ENCODE peak calls at places on chromosomes 13 and 19, in six cellular contexts. One of them, this sample, is unnamed.

GRCh38 chr13:22040810-22041364 is 370.0 kb downstream of the FGF9 start:
- DNase-seq in T-cell: no peak
- DNase-seq in progenitor cell of endocrine pancreas: no peak
- DNase-seq in activated CD4-positive, alpha-beta T cell treated with anti-CD3 and anti-CD28 coated beads, Interleukin-2, amount 10 ng/mL, durations not matched to agents 7 days and 5 days: no peak
- DNase-seq in CD4-positive, alpha-beta memory T cell: no peak
- DNase-seq in left ventricle myocardium inferior: no peak
- DNase-seq in this sample: no peak

GRCh38 chr19:53507523-53508442 is 30.2 kb upstream of the ZNF331 start:
- DNase-seq in T-cell: no peak
- DNase-seq in progenitor cell of endocrine pancreas: no peak
- DNase-seq in activated CD4-positive, alpha-beta T cell treated with anti-CD3 and anti-CD28 coated beads, Interleukin-2, amount 10 ng/mL, durations not matched to agents 7 days and 5 days: no peak
- DNase-seq in CD4-positive, alpha-beta memory T cell: no peak
- DNase-seq in left ventricle myocardium inferior: no peak
- DNase-seq in this sample: no peak

GRCh38 chr19:13160557-13160956 is 10.3 kb downstream of the IER2 start:
- DNase-seq in T-cell: no peak
- DNase-seq in progenitor cell of endocrine pancreas: no peak
- DNase-seq in activated CD4-positive, alpha-beta T cell treated with anti-CD3 and anti-CD28 coated beads, Interleukin-2, amount 10 ng/mL, durations not matched to agents 7 days and 5 days: no peak
- DNase-seq in CD4-positive, alpha-beta memory T cell: no peak
- DNase-seq in left ventricle myocardium inferior: no peak
- DNase-seq in this sample: no peak

GRCh38 chr13:21849323-21849722 is 178.4 kb downstream of the FGF9 start:
- DNase-seq in T-cell: no peak
- DNase-seq in progenitor cell of endocrine pancreas: no peak
- DNase-seq in activated CD4-positive, alpha-beta T cell treated with anti-CD3 and anti-CD28 coated beads, Interleukin-2, amount 10 ng/mL, durations not matched to agents 7 days and 5 days: peak
- DNase-seq in CD4-positive, alpha-beta memory T cell: peak
- DNase-seq in left ventricle myocardium inferior: no peak
- DNase-seq in this sample: peak

GRCh38 chr13:20525601-20526544 is at the start of gene CRYL1:
- DNase-seq in T-cell: peak
- DNase-seq in progenitor cell of endocrine pancreas: peak
- DNase-seq in activated CD4-positive, alpha-beta T cell treated with anti-CD3 and anti-CD28 coated beads, Interleukin-2, amount 10 ng/mL, durations not matched to agents 7 days and 5 days: peak
- DNase-seq in CD4-positive, alpha-beta memory T cell: peak
- DNase-seq in left ventricle myocardium inferior: peak
- DNase-seq in this sample: peak

GRCh38 chr19:36151144-36152051 is 849 bp downstream of the COX7A1 start:
- DNase-seq in T-cell: no peak
- DNase-seq in progenitor cell of endocrine pancreas: no peak
- DNase-seq in activated CD4-positive, alpha-beta T cell treated with anti-CD3 and anti-CD28 coated beads, Interleukin-2, amount 10 ng/mL, durations not matched to agents 7 days and 5 days: no peak
- DNase-seq in CD4-positive, alpha-beta memory T cell: no peak
- DNase-seq in left ventricle myocardium inferior: peak
- DNase-seq in this sample: no peak

GRCh38 chr13:107295391-107296157 is 727.6 kb upstream of the ARGLU1 start:
- DNase-seq in T-cell: no peak
- DNase-seq in progenitor cell of endocrine pancreas: no peak
- DNase-seq in activated CD4-positive, alpha-beta T cell treated with anti-CD3 and anti-CD28 coated beads, Interleukin-2, amount 10 ng/mL, durations not matched to agents 7 days and 5 days: no peak
- DNase-seq in CD4-positive, alpha-beta memory T cell: no peak
- DNase-seq in left ventricle myocardium inferior: no peak
- DNase-seq in this sample: no peak

GRCh38 chr19:15684828-15685227 is 11.9 kb downstream of the CYP4F12 start:
- DNase-seq in T-cell: no peak
- DNase-seq in progenitor cell of endocrine pancreas: no peak
- DNase-seq in activated CD4-positive, alpha-beta T cell treated with anti-CD3 and anti-CD28 coated beads, Interleukin-2, amount 10 ng/mL, durations not matched to agents 7 days and 5 days: peak
- DNase-seq in CD4-positive, alpha-beta memory T cell: no peak
- DNase-seq in left ventricle myocardium inferior: no peak
- DNase-seq in this sample: no peak

GRCh38 chr13:78601886-78602560 is 1.3 kb downstream of the POU4F1 start:
- DNase-seq in T-cell: no peak
- DNase-seq in progenitor cell of endocrine pancreas: no peak
- DNase-seq in activated CD4-positive, alpha-beta T cell treated with anti-CD3 and anti-CD28 coated beads, Interleukin-2, amount 10 ng/mL, durations not matched to agents 7 days and 5 days: no peak
- DNase-seq in CD4-positive, alpha-beta memory T cell: no peak
- DNase-seq in left ventricle myocardium inferior: no peak
- DNase-seq in this sample: no peak

GRCh38 chr19:1967087-1967608 is 26.2 kb downstream of the CSNK1G2 start:
- DNase-seq in T-cell: peak
- DNase-seq in progenitor cell of endocrine pancreas: no peak
- DNase-seq in activated CD4-positive, alpha-beta T cell treated with anti-CD3 and anti-CD28 coated beads, Interleukin-2, amount 10 ng/mL, durations not matched to agents 7 days and 5 days: peak
- DNase-seq in CD4-positive, alpha-beta memory T cell: peak
- DNase-seq in left ventricle myocardium inferior: no peak
- DNase-seq in this sample: no peak

GRCh38 chr19:21398851-21399250 is 1.9 kb downstream of the ZNF493 start:
- DNase-seq in T-cell: no peak
- DNase-seq in progenitor cell of endocrine pancreas: no peak
- DNase-seq in activated CD4-positive, alpha-beta T cell treated with anti-CD3 and anti-CD28 coated beads, Interleukin-2, amount 10 ng/mL, durations not matched to agents 7 days and 5 days: no peak
- DNase-seq in CD4-positive, alpha-beta memory T cell: no peak
- DNase-seq in left ventricle myocardium inferior: no peak
- DNase-seq in this sample: no peak

GRCh38 chr19:37572203-37572602 is 22.4 kb downstream of the ZNF571 start:
- DNase-seq in T-cell: no peak
- DNase-seq in progenitor cell of endocrine pancreas: no peak
- DNase-seq in activated CD4-positive, alpha-beta T cell treated with anti-CD3 and anti-CD28 coated beads, Interleukin-2, amount 10 ng/mL, durations not matched to agents 7 days and 5 days: no peak
- DNase-seq in CD4-positive, alpha-beta memory T cell: no peak
- DNase-seq in left ventricle myocardium inferior: no peak
- DNase-seq in this sample: no peak

GRCh38 chr19:7931221-7932061 is 5.5 kb upstream of the CTXN1 start:
- DNase-seq in T-cell: no peak
- DNase-seq in progenitor cell of endocrine pancreas: no peak
- DNase-seq in activated CD4-positive, alpha-beta T cell treated with anti-CD3 and anti-CD28 coated beads, Interleukin-2, amount 10 ng/mL, durations not matched to agents 7 days and 5 days: no peak
- DNase-seq in CD4-positive, alpha-beta memory T cell: no peak
- DNase-seq in left ventricle myocardium inferior: no peak
- DNase-seq in this sample: no peak

GRCh38 chr13:28754698-28755545 is 36.2 kb upstream of the SLC46A3 start:
- DNase-seq in T-cell: no peak
- DNase-seq in progenitor cell of endocrine pancreas: no peak
- DNase-seq in activated CD4-positive, alpha-beta T cell treated with anti-CD3 and anti-CD28 coated beads, Interleukin-2, amount 10 ng/mL, durations not matched to agents 7 days and 5 days: peak
- DNase-seq in CD4-positive, alpha-beta memory T cell: no peak
- DNase-seq in left ventricle myocardium inferior: peak
- DNase-seq in this sample: peak

GRCh38 chr19:52648336-52648990 is 10.3 kb upstream of the ZNF83 start:
- DNase-seq in T-cell: no peak
- DNase-seq in progenitor cell of endocrine pancreas: no peak
- DNase-seq in activated CD4-positive, alpha-beta T cell treated with anti-CD3 and anti-CD28 coated beads, Interleukin-2, amount 10 ng/mL, durations not matched to agents 7 days and 5 days: no peak
- DNase-seq in CD4-positive, alpha-beta memory T cell: no peak
- DNase-seq in left ventricle myocardium inferior: no peak
- DNase-seq in this sample: no peak

GRCh38 chr19:14119644-14120496 is 2.3 kb upstream of the PRKACA start:
- DNase-seq in T-cell: no peak
- DNase-seq in progenitor cell of endocrine pancreas: no peak
- DNase-seq in activated CD4-positive, alpha-beta T cell treated with anti-CD3 and anti-CD28 coated beads, Interleukin-2, amount 10 ng/mL, durations not matched to agents 7 days and 5 days: no peak
- DNase-seq in CD4-positive, alpha-beta memory T cell: no peak
- DNase-seq in left ventricle myocardium inferior: no peak
- DNase-seq in this sample: no peak

GRCh38 chr13:83879431-83880171 is 2.7 kb downstream of the SLITRK1 start:
- DNase-seq in T-cell: no peak
- DNase-seq in progenitor cell of endocrine pancreas: no peak
- DNase-seq in activated CD4-positive, alpha-beta T cell treated with anti-CD3 and anti-CD28 coated beads, Interleukin-2, amount 10 ng/mL, durations not matched to agents 7 days and 5 days: no peak
- DNase-seq in CD4-positive, alpha-beta memory T cell: no peak
- DNase-seq in left ventricle myocardium inferior: no peak
- DNase-seq in this sample: no peak

GRCh38 chr19:16896098-16896912 is 7.5 kb downstream of the F2RL3 start:
- DNase-seq in T-cell: no peak
- DNase-seq in progenitor cell of endocrine pancreas: no peak
- DNase-seq in activated CD4-positive, alpha-beta T cell treated with anti-CD3 and anti-CD28 coated beads, Interleukin-2, amount 10 ng/mL, durations not matched to agents 7 days and 5 days: no peak
- DNase-seq in CD4-positive, alpha-beta memory T cell: no peak
- DNase-seq in left ventricle myocardium inferior: no peak
- DNase-seq in this sample: no peak

GRCh38 chr13:73254827-73255226 is 196.0 kb downstream of the KLF5 start:
- DNase-seq in T-cell: no peak
- DNase-seq in progenitor cell of endocrine pancreas: no peak
- DNase-seq in activated CD4-positive, alpha-beta T cell treated with anti-CD3 and anti-CD28 coated beads, Interleukin-2, amount 10 ng/mL, durations not matched to agents 7 days and 5 days: no peak
- DNase-seq in CD4-positive, alpha-beta memory T cell: no peak
- DNase-seq in left ventricle myocardium inferior: no peak
- DNase-seq in this sample: no peak

GRCh38 chr13:73334459-73334858 is 275.7 kb downstream of the KLF5 start:
- DNase-seq in T-cell: no peak
- DNase-seq in progenitor cell of endocrine pancreas: no peak
- DNase-seq in activated CD4-positive, alpha-beta T cell treated with anti-CD3 and anti-CD28 coated beads, Interleukin-2, amount 10 ng/mL, durations not matched to agents 7 days and 5 days: no peak
- DNase-seq in CD4-positive, alpha-beta memory T cell: no peak
- DNase-seq in left ventricle myocardium inferior: no peak
- DNase-seq in this sample: no peak

GRCh38 chr19:4748589-4748988 is 24.9 kb upstream of the DPP9 start:
- DNase-seq in T-cell: no peak
- DNase-seq in progenitor cell of endocrine pancreas: no peak
- DNase-seq in activated CD4-positive, alpha-beta T cell treated with anti-CD3 and anti-CD28 coated beads, Interleukin-2, amount 10 ng/mL, durations not matched to agents 7 days and 5 days: no peak
- DNase-seq in CD4-positive, alpha-beta memory T cell: no peak
- DNase-seq in left ventricle myocardium inferior: no peak
- DNase-seq in this sample: no peak

GRCh38 chr13:110323172-110323851 is 16.2 kb downstream of the COL4A2 start:
- DNase-seq in T-cell: no peak
- DNase-seq in progenitor cell of endocrine pancreas: no peak
- DNase-seq in activated CD4-positive, alpha-beta T cell treated with anti-CD3 and anti-CD28 coated beads, Interleukin-2, amount 10 ng/mL, durations not matched to agents 7 days and 5 days: no peak
- DNase-seq in CD4-positive, alpha-beta memory T cell: no peak
- DNase-seq in left ventricle myocardium inferior: no peak
- DNase-seq in this sample: no peak

GRCh38 chr19:13742756-13743155 is 21.6 kb upstream of the MRI1 start:
- DNase-seq in T-cell: no peak
- DNase-seq in progenitor cell of endocrine pancreas: no peak
- DNase-seq in activated CD4-positive, alpha-beta T cell treated with anti-CD3 and anti-CD28 coated beads, Interleukin-2, amount 10 ng/mL, durations not matched to agents 7 days and 5 days: no peak
- DNase-seq in CD4-positive, alpha-beta memory T cell: no peak
- DNase-seq in left ventricle myocardium inferior: no peak
- DNase-seq in this sample: no peak

GRCh38 chr19:31578326-31578725 is 229.1 kb upstream of the TSHZ3 start:
- DNase-seq in T-cell: no peak
- DNase-seq in progenitor cell of endocrine pancreas: no peak
- DNase-seq in activated CD4-positive, alpha-beta T cell treated with anti-CD3 and anti-CD28 coated beads, Interleukin-2, amount 10 ng/mL, durations not matched to agents 7 days and 5 days: no peak
- DNase-seq in CD4-positive, alpha-beta memory T cell: no peak
- DNase-seq in left ventricle myocardium inferior: no peak
- DNase-seq in this sample: no peak

GRCh38 chr19:52221831-52222375 is 32.1 kb downstream of the PPP2R1A start:
- DNase-seq in T-cell: no peak
- DNase-seq in progenitor cell of endocrine pancreas: no peak
- DNase-seq in activated CD4-positive, alpha-beta T cell treated with anti-CD3 and anti-CD28 coated beads, Interleukin-2, amount 10 ng/mL, durations not matched to agents 7 days and 5 days: no peak
- DNase-seq in CD4-positive, alpha-beta memory T cell: no peak
- DNase-seq in left ventricle myocardium inferior: no peak
- DNase-seq in this sample: no peak

GRCh38 chr13:82356667-82357066 is 1525.6 kb downstream of the SLITRK1 start:
- DNase-seq in T-cell: no peak
- DNase-seq in progenitor cell of endocrine pancreas: no peak
- DNase-seq in activated CD4-positive, alpha-beta T cell treated with anti-CD3 and anti-CD28 coated beads, Interleukin-2, amount 10 ng/mL, durations not matched to agents 7 days and 5 days: no peak
- DNase-seq in CD4-positive, alpha-beta memory T cell: no peak
- DNase-seq in left ventricle myocardium inferior: no peak
- DNase-seq in this sample: peak

GRCh38 chr13:101065314-101065713 is 351.0 kb downstream of the NALCN start:
- DNase-seq in T-cell: no peak
- DNase-seq in progenitor cell of endocrine pancreas: no peak
- DNase-seq in activated CD4-positive, alpha-beta T cell treated with anti-CD3 and anti-CD28 coated beads, Interleukin-2, amount 10 ng/mL, durations not matched to agents 7 days and 5 days: no peak
- DNase-seq in CD4-positive, alpha-beta memory T cell: no peak
- DNase-seq in left ventricle myocardium inferior: no peak
- DNase-seq in this sample: no peak

GRCh38 chr19:18287836-18288772 is 6.7 kb upstream of the JUND start:
- DNase-seq in T-cell: no peak
- DNase-seq in progenitor cell of endocrine pancreas: no peak
- DNase-seq in activated CD4-positive, alpha-beta T cell treated with anti-CD3 and anti-CD28 coated beads, Interleukin-2, amount 10 ng/mL, durations not matched to agents 7 days and 5 days: no peak
- DNase-seq in CD4-positive, alpha-beta memory T cell: no peak
- DNase-seq in left ventricle myocardium inferior: no peak
- DNase-seq in this sample: no peak

GRCh38 chr13:82800391-82800790 is 1081.9 kb downstream of the SLITRK1 start:
- DNase-seq in T-cell: no peak
- DNase-seq in progenitor cell of endocrine pancreas: no peak
- DNase-seq in activated CD4-positive, alpha-beta T cell treated with anti-CD3 and anti-CD28 coated beads, Interleukin-2, amount 10 ng/mL, durations not matched to agents 7 days and 5 days: no peak
- DNase-seq in CD4-positive, alpha-beta memory T cell: no peak
- DNase-seq in left ventricle myocardium inferior: no peak
- DNase-seq in this sample: no peak

GRCh38 chr19:54630784-54631183 is 500 bp downstream of the LILRB1 start:
- DNase-seq in T-cell: no peak
- DNase-seq in progenitor cell of endocrine pancreas: no peak
- DNase-seq in activated CD4-positive, alpha-beta T cell treated with anti-CD3 and anti-CD28 coated beads, Interleukin-2, amount 10 ng/mL, durations not matched to agents 7 days and 5 days: no peak
- DNase-seq in CD4-positive, alpha-beta memory T cell: no peak
- DNase-seq in left ventricle myocardium inferior: no peak
- DNase-seq in this sample: no peak

GRCh38 chr19:18710986-18711751 is 27.7 kb downstream of the CRTC1 start:
- DNase-seq in T-cell: no peak
- DNase-seq in progenitor cell of endocrine pancreas: no peak
- DNase-seq in activated CD4-positive, alpha-beta T cell treated with anti-CD3 and anti-CD28 coated beads, Interleukin-2, amount 10 ng/mL, durations not matched to agents 7 days and 5 days: no peak
- DNase-seq in CD4-positive, alpha-beta memory T cell: no peak
- DNase-seq in left ventricle myocardium inferior: peak
- DNase-seq in this sample: no peak

GRCh38 chr19:12940897-12941296 is 2.5 kb downstream of the CALR start:
- DNase-seq in T-cell: no peak
- DNase-seq in progenitor cell of endocrine pancreas: no peak
- DNase-seq in activated CD4-positive, alpha-beta T cell treated with anti-CD3 and anti-CD28 coated beads, Interleukin-2, amount 10 ng/mL, durations not matched to agents 7 days and 5 days: no peak
- DNase-seq in CD4-positive, alpha-beta memory T cell: no peak
- DNase-seq in left ventricle myocardium inferior: no peak
- DNase-seq in this sample: no peak

This sample was measured in Kasumi-1.